ENCODE peak calls at places on chromosomes 7 and 10, in nine cellular contexts. Z is GM04504; I is A172; Q is CMK; S is GM12891; W is activated T-cell treated with anti-CD3 and anti-CD28 coated beads, Interleukin-2, amount 50 U/mL, for 72 hours; D is substantia nigra; V is stimulated activated CD8-positive, alpha-beta memory T cell treated with anti-CD3 and anti-CD28 coated beads, Interleukin-7, amount 100 ng/mL, for 24 hours; P is NCI-H1092 treated with DMSO at 0.1 percent for 48 hours. O is an unnamed sample.

GRCh38 chr7:97006146-97006950 is 995 bp downstream of the DLX6 start:
- DNase-seq in Z (no peak), I (no peak), Q (no peak), S (peak), W (peak), D (no peak), V (no peak), P (peak), O (peak)

GRCh38 chr10:3068968-3069737 is 1.8 kb downstream of the PFKP start:
- DNase-seq in Z (no peak), I (no peak), Q (no peak), S (peak), W (peak), D (no peak), V (no peak), P (peak), O (no peak)

GRCh38 chr7:41869596-41869995 is 166.7 kb upstream of the INHBA start:
- DNase-seq in Z (no peak), I (no peak), Q (no peak), S (no peak), W (no peak), D (no peak), V (no peak), P (no peak), O (no peak)

GRCh38 chr10:126118476-126118875 is 222.1 kb downstream of the FANK1 start:
- DNase-seq in Z (no peak), I (no peak), Q (no peak), S (no peak), W (no peak), D (no peak), V (no peak), P (no peak), O (no peak)

GRCh38 chr7:72308986-72309385 is 103.2 kb downstream of the CALN1 start:
- DNase-seq in Z (no peak), I (no peak), Q (no peak), S (no peak), W (no peak), D (no peak), V (no peak), P (no peak), O (no peak)

GRCh38 chr7:38699481-38699880 is 68.3 kb upstream of the AMPH start:
- DNase-seq in Z (peak), I (peak), Q (no peak), S (no peak), W (no peak), D (no peak), V (no peak), P (no peak), O (no peak)

GRCh38 chr7:159024280-159024951 is 120.3 kb downstream of the VIPR2 start:
- DNase-seq in Z (no peak), I (no peak), Q (no peak), S (no peak), W (no peak), D (no peak), V (no peak), P (no peak), O (no peak)

GRCh38 chr10:124349231-124349992 is 69.3 kb downstream of the OAT start:
- DNase-seq in Z (no peak), I (no peak), Q (no peak), S (no peak), W (no peak), D (no peak), V (no peak), P (no peak), O (no peak)

GRCh38 chr7:96657347-96658010 is 52.2 kb downstream of the SEM1 start:
- DNase-seq in Z (no peak), I (peak), Q (no peak), S (no peak), W (no peak), D (no peak), V (no peak), P (no peak), O (peak)

GRCh38 chr7:32115831-32116230 is 45.6 kb upstream of the PDE1C start:
- DNase-seq in Z (peak), I (peak), Q (no peak), S (no peak), W (no peak), D (no peak), V (no peak), P (no peak), O (no peak)

O was measured in endothelial cell of umbilical vein.